ENCODE peak calls at places on chromosomes 6 and 20, in seven cellular contexts. One of them, this sample, is unnamed.

GRCh38 chr6:147167576-147168461 is 36.4 kb upstream of the STXBP5 start:
- DNase-seq in Karpas-422: no peak
- DNase-seq in prostate gland: no peak
- DNase-seq in right cardiac atrium: no peak
- DNase-seq in A549: no peak
- DNase-seq in keratinocyte: no peak
- DNase-seq in HCT116: no peak
- DNase-seq in this sample: no peak

GRCh38 chr6:143098054-143098673 is 37.5 kb downstream of the AIG1 start:
- DNase-seq in A549: no peak
- DNase-seq in prostate gland: no peak
- DNase-seq in Karpas-422: no peak
- DNase-seq in right cardiac atrium: no peak
- DNase-seq in keratinocyte: no peak
- DNase-seq in HCT116: no peak
- DNase-seq in this sample: no peak

GRCh38 chr6:2412731-2413130 is 167.3 kb upstream of the GMDS start:
- DNase-seq in HCT116: no peak
- DNase-seq in A549: no peak
- DNase-seq in right cardiac atrium: no peak
- DNase-seq in prostate gland: no peak
- DNase-seq in Karpas-422: no peak
- DNase-seq in keratinocyte: no peak
- DNase-seq in this sample: peak; percentile 30

GRCh38 chr6:18823782-18824386 is 436.7 kb downstream of the RNF144B start:
- DNase-seq in prostate gland: no peak
- DNase-seq in keratinocyte: no peak
- DNase-seq in HCT116: peak; percentile 74
- DNase-seq in right cardiac atrium: no peak
- DNase-seq in A549: peak; percentile 72
- DNase-seq in Karpas-422: peak; percentile 88
- DNase-seq in this sample: no peak

GRCh38 chr6:112443666-112444065 is 96.5 kb downstream of the RFPL4B start:
- DNase-seq in A549: no peak
- DNase-seq in keratinocyte: no peak
- DNase-seq in right cardiac atrium: peak; percentile 84
- DNase-seq in HCT116: no peak
- DNase-seq in Karpas-422: no peak
- DNase-seq in prostate gland: no peak
- DNase-seq in this sample: peak; percentile 53

GRCh38 chr20:32112862-32113261 is 3.3 kb downstream of the TM9SF4 start:
- DNase-seq in A549: no peak
- DNase-seq in right cardiac atrium: peak; percentile 56
- DNase-seq in keratinocyte: no peak
- DNase-seq in HCT116: no peak
- DNase-seq in prostate gland: no peak
- DNase-seq in Karpas-422: no peak
- DNase-seq in this sample: no peak

GRCh38 chr6:32181890-32182529 is 2.0 kb downstream of the AGER start:
- DNase-seq in HCT116: no peak
- DNase-seq in keratinocyte: no peak
- DNase-seq in right cardiac atrium: peak; percentile 58
- DNase-seq in prostate gland: no peak
- DNase-seq in A549: no peak
- DNase-seq in Karpas-422: no peak
- DNase-seq in this sample: no peak

GRCh38 chr6:42225043-42225368 is 7.3 kb upstream of the MRPS10 start:
- DNase-seq in right cardiac atrium: no peak
- DNase-seq in prostate gland: no peak
- DNase-seq in HCT116: no peak
- DNase-seq in A549: no peak
- DNase-seq in Karpas-422: no peak
- DNase-seq in keratinocyte: no peak
- DNase-seq in this sample: no peak

GRCh38 chr6:143125455-143125854 is 64.8 kb downstream of the AIG1 start:
- DNase-seq in HCT116: no peak
- DNase-seq in keratinocyte: no peak
- DNase-seq in Karpas-422: no peak
- DNase-seq in prostate gland: no peak
- DNase-seq in right cardiac atrium: no peak
- DNase-seq in A549: no peak
- DNase-seq in this sample: no peak

GRCh38 chr20:62606551-62607201 is 35.6 kb upstream of the SLCO4A1 start:
- DNase-seq in HCT116: no peak
- DNase-seq in keratinocyte: no peak
- DNase-seq in A549: no peak
- DNase-seq in right cardiac atrium: peak; percentile 84
- DNase-seq in prostate gland: no peak
- DNase-seq in Karpas-422: no peak
- DNase-seq in this sample: no peak

GRCh38 chr20:37294262-37294981 is 5.0 kb downstream of the MANBAL start:
- DNase-seq in right cardiac atrium: no peak
- DNase-seq in HCT116: no peak
- DNase-seq in Karpas-422: no peak
- DNase-seq in A549: no peak
- DNase-seq in prostate gland: no peak
- DNase-seq in keratinocyte: no peak
- DNase-seq in this sample: no peak

GRCh38 chr6:162090734-162091133 is 636.8 kb downstream of the PRKN start:
- DNase-seq in A549: no peak
- DNase-seq in keratinocyte: no peak
- DNase-seq in prostate gland: no peak
- DNase-seq in HCT116: no peak
- DNase-seq in right cardiac atrium: no peak
- DNase-seq in Karpas-422: no peak
- DNase-seq in this sample: no peak

GRCh38 chr20:3420211-3420707 is 12.8 kb upstream of the DNAAF9 start:
- DNase-seq in right cardiac atrium: peak; percentile 66
- DNase-seq in HCT116: no peak
- DNase-seq in keratinocyte: peak; percentile 81
- DNase-seq in A549: peak; percentile 10
- DNase-seq in Karpas-422: no peak
- DNase-seq in prostate gland: peak; percentile 78
- DNase-seq in this sample: no peak

DNA sequence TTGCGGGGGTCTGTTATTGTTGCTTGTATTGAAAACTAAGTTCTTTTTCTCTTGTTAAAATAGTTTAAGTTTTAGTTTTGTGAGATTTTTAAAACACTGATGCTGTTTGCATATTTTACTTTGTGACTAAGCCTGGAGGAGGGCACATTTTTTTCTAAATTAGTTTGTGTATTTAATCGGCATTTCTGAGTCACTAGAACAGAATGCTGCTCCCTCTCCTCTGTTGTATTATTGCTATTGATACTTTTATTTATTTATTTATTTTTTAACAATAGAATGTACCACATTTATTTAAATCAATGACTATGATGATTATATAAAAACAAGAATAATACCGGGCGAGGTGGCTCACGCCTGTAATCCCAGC is 5.1 kb upstream of the FAM50B start:
- DNase-seq in right cardiac atrium: no peak
- DNase-seq in HCT116: no peak
- DNase-seq in keratinocyte: no peak
- DNase-seq in A549: no peak
- DNase-seq in Karpas-422: no peak
- DNase-seq in prostate gland: no peak
- DNase-seq in this sample: no peak
- H3K27ac ChIP-seq in right cardiac atrium: no peak overlapping the region
- H3K27ac ChIP-seq in HCT116: no peak overlapping the region
- H3K27ac ChIP-seq in keratinocyte: no peak overlapping the region
- H3K27ac ChIP-seq in A549: no peak overlapping the region
- H3K27ac ChIP-seq in Karpas-422: no peak overlapping the region
- H3K27ac ChIP-seq in prostate gland: no peak overlapping the region
- H3K27ac ChIP-seq in this sample: peak overlapping the region; percentile 84

GRCh38 chr6:3427740-3428085 is 29.1 kb downstream of the SLC22A23 start:
- DNase-seq in Karpas-422: no peak
- DNase-seq in A549: no peak
- DNase-seq in keratinocyte: no peak
- DNase-seq in prostate gland: peak; percentile 31
- DNase-seq in right cardiac atrium: peak; percentile 73
- DNase-seq in HCT116: no peak
- DNase-seq in this sample: no peak

GRCh38 chr6:3426091-3426780 is 30.6 kb downstream of the SLC22A23 start:
- DNase-seq in HCT116: no peak
- DNase-seq in A549: no peak
- DNase-seq in prostate gland: no peak
- DNase-seq in keratinocyte: no peak
- DNase-seq in Karpas-422: no peak
- DNase-seq in right cardiac atrium: no peak
- DNase-seq in this sample: no peak

GRCh38 chr6:3428700-3429099 is 28.1 kb downstream of the SLC22A23 start:
- DNase-seq in prostate gland: no peak
- DNase-seq in HCT116: no peak
- DNase-seq in Karpas-422: no peak
- DNase-seq in keratinocyte: no peak
- DNase-seq in A549: no peak
- DNase-seq in right cardiac atrium: no peak
- DNase-seq in this sample: no peak

GRCh38 chr6:3426817-3427739 is 29.8 kb downstream of the SLC22A23 start:
- DNase-seq in right cardiac atrium: no peak
- DNase-seq in Karpas-422: no peak
- DNase-seq in prostate gland: no peak
- DNase-seq in keratinocyte: no peak
- DNase-seq in HCT116: no peak
- DNase-seq in A549: no peak
- DNase-seq in this sample: no peak

DNA sequence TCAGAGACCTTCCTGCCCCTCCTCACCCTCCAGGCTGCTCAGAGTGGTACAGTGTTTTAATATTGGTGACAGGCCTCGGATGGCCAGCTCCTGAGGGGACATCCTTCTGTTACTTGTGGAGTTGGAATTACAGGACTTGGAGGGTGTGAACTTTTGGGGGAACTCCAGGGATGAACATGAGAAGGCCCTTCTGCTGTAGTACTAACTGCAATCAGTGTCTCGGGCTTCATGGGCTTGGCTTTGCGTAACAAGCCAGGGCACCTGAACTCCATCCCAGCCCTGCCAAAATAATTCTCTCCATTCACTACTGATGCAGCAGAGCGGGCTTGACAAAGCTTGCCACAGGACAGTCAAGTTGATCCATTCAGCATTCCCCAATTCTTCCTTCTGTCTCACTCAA is 28.6 kb downstream of the SLC22A23 start:
- DNase-seq in HCT116: no peak
- DNase-seq in A549: no peak
- DNase-seq in keratinocyte: no peak
- DNase-seq in prostate gland: peak; percentile 37
- DNase-seq in Karpas-422: no peak
- DNase-seq in right cardiac atrium: no peak
- DNase-seq in this sample: no peak
- H3K27ac ChIP-seq in HCT116: no peak overlapping the region
- H3K27ac ChIP-seq in A549: peak overlapping the region; percentile 33
- H3K27ac ChIP-seq in keratinocyte: no peak overlapping the region
- H3K27ac ChIP-seq in prostate gland: peak overlapping the region; percentile 21
- H3K27ac ChIP-seq in Karpas-422: no peak overlapping the region
- H3K27ac ChIP-seq in right cardiac atrium: no peak overlapping the region
- H3K27ac ChIP-seq in this sample: no peak overlapping the region

GRCh38 chr20:52829111-52829510 is 143.0 kb upstream of the TSHZ2 start:
- DNase-seq in prostate gland: no peak
- DNase-seq in HCT116: no peak
- DNase-seq in right cardiac atrium: no peak
- DNase-seq in keratinocyte: no peak
- DNase-seq in A549: no peak
- DNase-seq in Karpas-422: no peak
- DNase-seq in this sample: no peak

GRCh38 chr20:52832151-52832550 is 140.0 kb upstream of the TSHZ2 start:
- DNase-seq in right cardiac atrium: no peak
- DNase-seq in HCT116: no peak
- DNase-seq in Karpas-422: no peak
- DNase-seq in A549: no peak
- DNase-seq in prostate gland: no peak
- DNase-seq in keratinocyte: no peak
- DNase-seq in this sample: no peak

GRCh38 chr20:52828199-52828598 is 144.0 kb upstream of the TSHZ2 start:
- DNase-seq in A549: no peak
- DNase-seq in prostate gland: no peak
- DNase-seq in right cardiac atrium: no peak
- DNase-seq in Karpas-422: no peak
- DNase-seq in HCT116: no peak
- DNase-seq in keratinocyte: no peak
- DNase-seq in this sample: no peak

GRCh38 chr20:52833901-52834300 is 138.3 kb upstream of the TSHZ2 start:
- DNase-seq in prostate gland: peak; percentile 72
- DNase-seq in HCT116: no peak
- DNase-seq in keratinocyte: no peak
- DNase-seq in Karpas-422: no peak
- DNase-seq in A549: no peak
- DNase-seq in right cardiac atrium: no peak
- DNase-seq in this sample: no peak

DNA sequence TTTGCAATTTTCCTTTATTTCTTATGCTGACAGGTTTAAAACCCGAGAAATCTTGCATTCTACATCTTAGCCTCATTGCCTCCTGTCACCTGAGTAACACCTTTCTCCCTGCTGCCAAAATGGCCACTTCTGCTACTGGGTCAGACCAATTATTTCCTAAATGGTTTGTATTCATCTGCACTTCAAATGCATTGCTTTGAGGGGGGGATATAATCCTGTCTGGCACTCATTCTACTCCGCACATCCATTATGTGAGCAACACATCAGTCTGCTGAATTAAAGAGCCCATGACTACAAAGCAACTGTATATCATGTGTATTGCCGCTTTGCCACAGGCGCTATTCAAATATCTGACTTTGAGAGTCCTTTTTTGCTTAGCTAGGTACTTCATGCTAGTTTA is 141.6 kb upstream of the TSHZ2 start:
- DNase-seq in Karpas-422: no peak
- DNase-seq in HCT116: no peak
- DNase-seq in keratinocyte: no peak
- DNase-seq in right cardiac atrium: no peak
- DNase-seq in prostate gland: no peak
- DNase-seq in A549: no peak
- DNase-seq in this sample: no peak
- H3K27ac ChIP-seq in Karpas-422: no peak overlapping the region
- H3K27ac ChIP-seq in HCT116: no peak overlapping the region
- H3K27ac ChIP-seq in keratinocyte: no peak overlapping the region
- H3K27ac ChIP-seq in right cardiac atrium: no peak overlapping the region
- H3K27ac ChIP-seq in prostate gland: no peak overlapping the region
- H3K27ac ChIP-seq in A549: no peak overlapping the region
- H3K27ac ChIP-seq in this sample: no peak overlapping the region

GRCh38 chr6:124962617-124963415 is 579 bp downstream of the RNF217 start:
- DNase-seq in Karpas-422: no peak
- DNase-seq in A549: peak; percentile 41
- DNase-seq in right cardiac atrium: peak; percentile 77
- DNase-seq in HCT116: no peak
- DNase-seq in prostate gland: peak; percentile 41
- DNase-seq in keratinocyte: no peak
- DNase-seq in this sample: no peak

GRCh38 chr6:124961468-124961783 is 811 bp upstream of the RNF217 start:
- DNase-seq in Karpas-422: no peak
- DNase-seq in prostate gland: no peak
- DNase-seq in A549: no peak
- DNase-seq in HCT116: no peak
- DNase-seq in right cardiac atrium: no peak
- DNase-seq in keratinocyte: no peak
- DNase-seq in this sample: no peak

GRCh38 chr6:124961784-124962611 is at the start of gene RNF217:
- DNase-seq in HCT116: no peak
- DNase-seq in A549: peak; percentile 68
- DNase-seq in keratinocyte: no peak
- DNase-seq in Karpas-422: no peak
- DNase-seq in right cardiac atrium: peak; percentile 89
- DNase-seq in prostate gland: peak; percentile 42
- DNase-seq in this sample: no peak

GRCh38 chr6:124958759-124959354 is 3.4 kb upstream of the RNF217 start:
- DNase-seq in prostate gland: no peak
- DNase-seq in HCT116: no peak
- DNase-seq in keratinocyte: no peak
- DNase-seq in Karpas-422: no peak
- DNase-seq in right cardiac atrium: no peak
- DNase-seq in A549: no peak
- DNase-seq in this sample: no peak

GRCh38 chr6:124960757-124961467 is 1.3 kb upstream of the RNF217 start:
- DNase-seq in right cardiac atrium: no peak
- DNase-seq in keratinocyte: no peak
- DNase-seq in HCT116: no peak
- DNase-seq in prostate gland: no peak
- DNase-seq in A549: no peak
- DNase-seq in Karpas-422: no peak
- DNase-seq in this sample: no peak
- H3K27ac ChIP-seq in right cardiac atrium: no peak overlapping the region
- H3K27ac ChIP-seq in keratinocyte: peak overlapping the region; percentile 95
- H3K27ac ChIP-seq in HCT116: no peak overlapping the region
- H3K27ac ChIP-seq in prostate gland: peak overlapping the region; percentile 93
- H3K27ac ChIP-seq in A549: peak overlapping the region; percentile 99
- H3K27ac ChIP-seq in Karpas-422: no peak overlapping the region
- H3K27ac ChIP-seq in this sample: no peak overlapping the region

This sample was measured in AG04450.